ENCODE peak calls at places on chromosomes 2 and 18, in five cellular contexts. X is H1, E is HepG2, L is GM12878, W is NT2/D1. D is an unnamed sample.

GRCh38 chr2:68730828-68731227 is 3.8 kb upstream of the ARHGAP25 start:
- DNase-seq in E (no peak), X (no peak), L (no peak), W (no peak), D (no peak)

GRCh38 chr2:98505311-98505808 is 60.7 kb downstream of the INPP4A start:
- DNase-seq in E (no peak), W (no peak), X (no peak), L (no peak), D (no peak)

GRCh38 chr2:41965173-41965875 is 82.5 kb upstream of the PKDCC start:
- DNase-seq in L (no peak), W (no peak), E (no peak), X (no peak), D (no peak)

GRCh38 chr2:61426267-61426897 is 44.5 kb downstream of the USP34 start:
- DNase-seq in E (peak), L (no peak), W (peak), X (peak), D (peak)

GRCh38 chr2:170026361-170026760 is 151.6 kb upstream of the MYO3B start:
- DNase-seq in L (no peak), E (no peak), X (no peak), W (no peak), D (no peak)

GRCh38 chr2:67476808-67477790 is 80.0 kb downstream of the ETAA1 start:
- DNase-seq in L (no peak), E (peak), X (no peak), W (no peak), D (peak)

GRCh38 chr18:12741351-12741750 is 38.5 kb downstream of the PSMG2 start:
- DNase-seq in W (no peak), E (peak), X (no peak), L (no peak), D (no peak)

GRCh38 chr2:19367346-19367745 is 8.9 kb upstream of the OSR1 start:
- DNase-seq in W (no peak), L (no peak), E (no peak), X (no peak), D (no peak)

GRCh38 chr2:43605851-43606250 is 10.0 kb upstream of the THADA start:
- DNase-seq in L (no peak), E (no peak), X (no peak), W (no peak), D (no peak)

GRCh38 chr18:45596048-45596447 is 19.2 kb upstream of the SLC14A2 start:
- DNase-seq in L (no peak), X (no peak), W (no peak), E (no peak), D (no peak)

GRCh38 chr18:74596959-74597661 is 560 bp upstream of the ZNF407 start:
- DNase-seq in L (no peak), W (peak), X (no peak), E (peak), D (peak)

GRCh38 chr2:190947711-190948251 is 66.2 kb downstream of the STAT1 start:
- DNase-seq in L (peak), E (peak), X (no peak), W (no peak), D (no peak)

GRCh38 chr2:64839844-64840243 is 149.4 kb upstream of the SLC1A4 start:
- DNase-seq in L (no peak), E (no peak), X (no peak), W (no peak), D (no peak)

GRCh38 chr18:7158201-7158600 is 40.6 kb upstream of the LAMA1 start:
- DNase-seq in W (no peak), X (no peak), L (no peak), E (no peak), D (no peak)

GRCh38 chr2:74887445-74887951 is 53.6 kb downstream of the HK2 start:
- DNase-seq in L (no peak), W (no peak), X (no peak), E (no peak), D (no peak)

GRCh38 chr18:68925268-68925667 is 127.4 kb downstream of the CCDC102B start:
- DNase-seq in E (peak), W (no peak), L (no peak), X (no peak), D (no peak)

GRCh38 chr2:239337877-239338484 is 62.8 kb downstream of the HDAC4 start:
- DNase-seq in E (no peak), W (no peak), X (no peak), L (no peak), D (no peak)

GRCh38 chr2:229930656-229931055 is 8.4 kb downstream of the FBXO36 start:
- DNase-seq in E (no peak), L (no peak), W (no peak), X (no peak), D (no peak)

GRCh38 chr2:64015386-64015785 is 3.8 kb downstream of the VPS54 start:
- DNase-seq in X (no peak), W (no peak), E (no peak), L (no peak), D (no peak)

GRCh38 chr18:23793051-23793450 is 103.8 kb downstream of the LAMA3 start:
- DNase-seq in E (no peak), L (no peak), W (no peak), X (no peak), D (no peak)

GRCh38 chr2:60483400-60483799 is 70.1 kb downstream of the BCL11A start:
- DNase-seq in X (no peak), L (no peak), E (no peak), W (no peak), D (no peak)

GRCh38 chr2:170354855-170355649 is 177.1 kb downstream of the MYO3B start:
- DNase-seq in L (no peak), E (no peak), W (no peak), X (no peak), D (no peak)

GRCh38 chr2:60380411-60380810 is 173.0 kb downstream of the BCL11A start:
- DNase-seq in X (no peak), W (no peak), E (no peak), L (no peak), D (no peak)

GRCh38 chr2:234363011-234363487 is 133.8 kb downstream of the ARL4C start:
- DNase-seq in X (peak), E (peak), L (no peak), W (peak), D (peak)

GRCh38 chr2:64311948-64312621 is 141.9 kb upstream of the LGALSL start:
- DNase-seq in E (peak), X (no peak), L (no peak), W (no peak), D (no peak)

GRCh38 chr2:21656330-21657075 is 532.7 kb downstream of the TDRD15 start:
- DNase-seq in W (no peak), X (no peak), E (no peak), L (no peak), D (no peak)

GRCh38 chr2:223050900-223051299 is 1.1 kb upstream of the KCNE4 start:
- DNase-seq in E (no peak), L (no peak), X (no peak), W (no peak), D (no peak)

GRCh38 chr2:170218931-170219330 is 41.0 kb downstream of the MYO3B start:
- DNase-seq in E (no peak), W (no peak), X (no peak), L (no peak), D (no peak)

GRCh38 chr2:206361407-206362045 is 81.8 kb upstream of the ADAM23 start:
- DNase-seq in L (no peak), E (no peak), X (no peak), W (no peak), D (no peak)

DNA sequence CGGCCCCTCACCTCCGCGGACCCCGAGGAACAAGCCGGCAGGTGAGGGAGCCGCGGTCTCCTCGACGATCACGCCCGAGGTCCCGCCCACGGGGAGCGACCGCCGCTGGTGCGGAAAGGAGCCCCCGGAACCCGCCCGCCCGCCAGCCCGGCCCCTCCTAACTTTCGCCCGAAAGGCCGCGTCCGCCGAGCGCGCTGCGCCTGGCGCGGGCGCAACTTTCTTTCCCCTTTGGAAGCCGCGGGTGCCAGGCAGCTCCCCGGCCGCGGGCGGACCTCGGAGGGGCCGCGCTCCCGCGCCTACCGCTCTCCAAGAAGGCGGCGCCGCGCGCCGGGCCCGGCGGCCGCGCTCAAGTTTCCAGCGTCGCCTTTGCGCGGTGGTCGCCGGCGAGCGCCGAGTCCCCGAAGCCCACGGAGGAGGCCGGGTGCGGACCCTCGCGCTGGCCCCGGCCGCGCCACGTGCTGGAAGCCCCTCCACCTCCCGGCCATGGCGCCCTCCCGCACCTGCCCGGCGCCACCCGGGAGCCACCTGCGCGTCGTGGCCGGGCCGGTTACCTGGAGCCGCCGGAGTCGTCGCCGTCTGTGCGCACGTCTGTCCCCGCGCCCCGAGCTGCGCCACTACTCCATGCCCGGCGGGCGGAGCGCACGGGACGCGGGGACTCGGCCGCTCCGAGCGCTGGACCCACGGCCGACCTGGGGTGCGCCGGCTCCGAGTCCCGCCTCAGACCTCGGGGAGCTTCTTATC is at the start of gene ALKAL2:
- DNase-seq in X (no peak), E (no peak), L (no peak), W (no peak), D (peak)
- TF ChIP-seq SUZ12 in X (no peak), E (no peak), L (no peak), W (no peak), D (no peak)

GRCh38 chr2:181456660-181457120 is 496 bp upstream of the ITGA4 start:
- DNase-seq in W (peak), E (no peak), X (no peak), L (peak), D (peak)
- TF ChIP-seq SUZ12 in W (no peak), E (no peak), X (no peak), L (no peak), D (no peak)

DNA sequence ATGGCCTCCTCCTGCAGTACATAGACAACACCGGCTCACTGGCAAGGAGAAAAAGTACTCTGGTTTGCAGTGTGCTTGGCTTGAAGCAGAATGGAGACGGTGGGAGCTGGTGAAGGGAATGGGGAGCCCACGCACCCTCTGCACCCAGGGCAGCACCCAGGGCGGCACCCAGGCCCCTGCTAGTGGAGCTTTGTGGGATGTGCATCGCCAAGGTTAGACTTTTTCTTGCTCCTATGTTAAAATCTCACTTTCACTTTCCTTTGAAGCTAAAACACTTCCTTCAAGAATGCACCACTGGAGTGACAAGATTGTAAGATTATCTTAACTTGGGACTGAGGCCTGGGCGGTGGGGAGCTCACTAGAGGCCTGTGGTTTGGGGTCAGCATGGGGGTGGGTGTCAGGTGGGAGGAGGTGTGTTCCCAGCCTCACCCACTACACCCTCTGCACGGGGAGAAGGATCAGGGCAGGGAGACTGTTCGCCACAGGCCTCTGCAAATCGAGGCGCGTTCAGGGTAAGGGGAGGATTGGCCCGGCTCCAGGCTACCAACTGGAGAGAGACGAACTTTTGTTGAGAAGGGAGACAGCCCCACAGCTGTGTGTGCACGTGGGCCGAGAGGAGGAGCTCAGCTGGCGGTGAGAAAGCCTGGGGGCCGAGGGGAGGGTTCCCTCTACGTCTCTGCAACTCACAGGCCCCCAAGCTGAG is 147.5 kb downstream of the KLHL29 start:
- DNase-seq in W (no peak), L (peak), X (no peak), E (no peak), D (no peak)
- TF ChIP-seq SUZ12 in W (no peak), L (no peak), X (no peak), E (no peak), D (no peak)

DNA sequence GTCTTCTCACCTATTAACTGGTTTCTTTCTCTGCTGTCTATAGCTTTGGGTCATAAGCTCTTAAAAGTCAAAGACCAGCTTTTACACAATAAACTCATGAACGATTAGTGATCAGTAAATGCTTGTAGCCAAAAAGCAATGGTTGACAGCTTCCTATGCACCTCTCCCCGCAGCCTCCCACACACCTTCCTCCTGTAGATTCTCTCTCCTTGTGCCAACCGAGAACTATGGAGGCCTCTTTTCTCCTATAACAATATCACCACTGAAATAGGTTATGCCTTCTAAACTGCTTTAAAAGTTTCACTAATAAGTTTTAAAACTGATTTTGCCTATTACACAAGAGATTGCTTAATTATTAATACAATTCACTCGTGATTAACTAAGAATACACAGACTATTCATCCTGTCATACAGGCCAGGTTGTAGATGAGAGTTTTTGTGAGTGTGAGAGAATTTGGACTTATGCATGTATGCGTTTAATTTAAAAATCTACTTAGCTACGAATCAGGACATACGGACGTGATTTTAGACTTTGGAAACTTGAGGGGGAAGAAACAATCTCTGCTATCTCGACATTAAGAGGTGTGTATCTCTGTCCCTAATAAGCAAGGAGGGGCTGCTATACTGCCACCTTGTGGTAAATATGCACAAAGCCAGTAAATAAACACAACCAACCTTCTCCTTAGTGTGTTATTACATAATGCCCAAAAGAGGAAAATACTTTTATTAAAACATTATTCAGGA is 229.1 kb upstream of the RBBP8 start:
- DNase-seq in X (no peak), E (peak), L (no peak), W (peak), D (peak)
- TF ChIP-seq SUZ12 in X (no peak), E (no peak), L (no peak), W (no peak), D (no peak)

D was measured in HEK293T.